ENCODE peak calls at places on chromosomes 6 and 20, in four cellular contexts. One of them, this sample, is unnamed.

GRCh38 chr20:63979549-63980316 is at the start of gene SAMD10:
- DNase-seq in GM06990: peak; percentile 82
- DNase-seq in MV-4-11: peak; percentile 77
- DNase-seq in stimulated activated CD4-positive, alpha-beta T cell treated with anti-CD3 and anti-CD28 coated beads, Interleukin-4, amount 100 ng/mL, for 4 hours: peak; percentile 84
- DNase-seq in this sample: peak; percentile 75

GRCh38 chr6:108944707-108945685 is 96.8 kb downstream of the ARMC2 start:
- DNase-seq in GM06990: no peak
- DNase-seq in MV-4-11: no peak
- DNase-seq in stimulated activated CD4-positive, alpha-beta T cell treated with anti-CD3 and anti-CD28 coated beads, Interleukin-4, amount 100 ng/mL, for 4 hours: no peak
- DNase-seq in this sample: no peak

GRCh38 chr20:23257106-23257761 is 93.4 kb upstream of the NXT1 start:
- DNase-seq in GM06990: no peak
- DNase-seq in MV-4-11: no peak
- DNase-seq in stimulated activated CD4-positive, alpha-beta T cell treated with anti-CD3 and anti-CD28 coated beads, Interleukin-4, amount 100 ng/mL, for 4 hours: no peak
- DNase-seq in this sample: no peak

GRCh38 chr20:59412896-59413295 is 112.5 kb downstream of the EDN3 start:
- DNase-seq in GM06990: no peak
- DNase-seq in MV-4-11: no peak
- DNase-seq in stimulated activated CD4-positive, alpha-beta T cell treated with anti-CD3 and anti-CD28 coated beads, Interleukin-4, amount 100 ng/mL, for 4 hours: no peak
- DNase-seq in this sample: no peak

GRCh38 chr20:50027611-50028105 is 44.9 kb downstream of the SNAI1 start:
- DNase-seq in GM06990: no peak
- DNase-seq in MV-4-11: no peak
- DNase-seq in stimulated activated CD4-positive, alpha-beta T cell treated with anti-CD3 and anti-CD28 coated beads, Interleukin-4, amount 100 ng/mL, for 4 hours: no peak
- DNase-seq in this sample: no peak

GRCh38 chr6:135012764-135013163 is 41.9 kb downstream of the HBS1L start:
- DNase-seq in GM06990: no peak
- DNase-seq in MV-4-11: no peak
- DNase-seq in stimulated activated CD4-positive, alpha-beta T cell treated with anti-CD3 and anti-CD28 coated beads, Interleukin-4, amount 100 ng/mL, for 4 hours: no peak
- DNase-seq in this sample: no peak

GRCh38 chr6:38239719-38240451 is 399.8 kb downstream of the BTBD9 start:
- DNase-seq in GM06990: no peak
- DNase-seq in MV-4-11: no peak
- DNase-seq in stimulated activated CD4-positive, alpha-beta T cell treated with anti-CD3 and anti-CD28 coated beads, Interleukin-4, amount 100 ng/mL, for 4 hours: no peak
- DNase-seq in this sample: no peak

GRCh38 chr20:62999580-62999979 is 7.2 kb downstream of the BHLHE23 start:
- DNase-seq in GM06990: no peak
- DNase-seq in MV-4-11: peak; percentile 71
- DNase-seq in stimulated activated CD4-positive, alpha-beta T cell treated with anti-CD3 and anti-CD28 coated beads, Interleukin-4, amount 100 ng/mL, for 4 hours: no peak
- DNase-seq in this sample: no peak

GRCh38 chr6:5323979-5324378 is 62.7 kb downstream of the FARS2 start:
- DNase-seq in GM06990: no peak
- DNase-seq in MV-4-11: no peak
- DNase-seq in stimulated activated CD4-positive, alpha-beta T cell treated with anti-CD3 and anti-CD28 coated beads, Interleukin-4, amount 100 ng/mL, for 4 hours: no peak
- DNase-seq in this sample: no peak

GRCh38 chr6:70956451-70957283 is at the start of gene B3GAT2:
- DNase-seq in GM06990: peak; percentile 20
- DNase-seq in MV-4-11: no peak
- DNase-seq in stimulated activated CD4-positive, alpha-beta T cell treated with anti-CD3 and anti-CD28 coated beads, Interleukin-4, amount 100 ng/mL, for 4 hours: no peak
- DNase-seq in this sample: peak; percentile 77

GRCh38 chr6:131937219-131937618 is 14.0 kb downstream of the CCN2 start:
- DNase-seq in GM06990: no peak
- DNase-seq in MV-4-11: no peak
- DNase-seq in stimulated activated CD4-positive, alpha-beta T cell treated with anti-CD3 and anti-CD28 coated beads, Interleukin-4, amount 100 ng/mL, for 4 hours: no peak
- DNase-seq in this sample: no peak

GRCh38 chr20:40688129-40689099 is 622 bp downstream of the MAFB start:
- DNase-seq in GM06990: peak; percentile 32
- DNase-seq in MV-4-11: no peak
- DNase-seq in stimulated activated CD4-positive, alpha-beta T cell treated with anti-CD3 and anti-CD28 coated beads, Interleukin-4, amount 100 ng/mL, for 4 hours: no peak
- DNase-seq in this sample: peak; percentile 57

GRCh38 chr6:66396549-66396948 is 689.5 kb upstream of the EYS start:
- DNase-seq in GM06990: no peak
- DNase-seq in MV-4-11: no peak
- DNase-seq in stimulated activated CD4-positive, alpha-beta T cell treated with anti-CD3 and anti-CD28 coated beads, Interleukin-4, amount 100 ng/mL, for 4 hours: no peak
- DNase-seq in this sample: no peak

GRCh38 chr6:168737481-168737880 is 296.5 kb downstream of the SMOC2 start:
- DNase-seq in GM06990: no peak
- DNase-seq in MV-4-11: no peak
- DNase-seq in stimulated activated CD4-positive, alpha-beta T cell treated with anti-CD3 and anti-CD28 coated beads, Interleukin-4, amount 100 ng/mL, for 4 hours: no peak
- DNase-seq in this sample: no peak

This sample was measured in SK-N-DZ.